ENCODE peak calls at places on chromosomes 4 and X, in four cellular contexts. B is thyroid gland, K is upper lobe of right lung, Y is Panc1. X is an unnamed sample.

GRCh38 chrX:71870337-71871098 is 40.1 kb upstream of the NHSL2 start:
- DNase-seq in K (no peak), Y (no peak), B (no peak), X (no peak)

GRCh38 chr4:41977709-41978108 is 3.8 kb upstream of the DCAF4L1 start:
- DNase-seq in K (no peak), Y (no peak), B (no peak), X (no peak)

GRCh38 chrX:114580336-114580735 is 3.5 kb upstream of the HTR2C start:
- DNase-seq in K (no peak), Y (no peak), B (no peak), X (no peak)

GRCh38 chr4:68228568-68228967 is 16.9 kb downstream of the TMPRSS11B start:
- DNase-seq in Y (no peak), B (no peak), K (no peak), X (no peak)

GRCh38 chr4:5710962-5711478 is at the start of gene EVC:
- DNase-seq in Y (no peak), B (peak; percentile 87), K (peak; percentile 90), X (peak; percentile 81)

GRCh38 chrX:65697915-65698796 is 30.7 kb downstream of the MSN start:
- DNase-seq in Y (no peak), K (peak; percentile 82), B (peak; percentile 81), X (peak; percentile 80)

GRCh38 chr4:53322696-53323095 is 43.2 kb downstream of the SCFD2 start:
- DNase-seq in Y (no peak), K (no peak), B (no peak), X (no peak)

GRCh38 chrX:136691028-136691809 is 43.3 kb downstream of the CD40LG start:
- DNase-seq in Y (no peak), K (no peak), B (no peak), X (no peak)

GRCh38 chrX:110159235-110159634 is 156.3 kb downstream of the TMEM164 start:
- DNase-seq in B (no peak), K (no peak), Y (no peak), X (no peak)

GRCh38 chr4:101345271-101345595 is 2.1 kb downstream of the PPP3CA start:
- DNase-seq in K (no peak), Y (no peak), B (no peak), X (no peak)

GRCh38 chr4:151538963-151539362 is 130.0 kb downstream of the FHIP1A start:
- DNase-seq in Y (no peak), B (no peak), K (no peak), X (no peak)

GRCh38 chrX:77617206-77617605 is 168.8 kb downstream of the ATRX start:
- DNase-seq in Y (no peak), B (no peak), K (no peak), X (no peak)

GRCh38 chr4:173051697-173052096 is 116.9 kb upstream of the GALNT7 start:
- DNase-seq in K (no peak), Y (no peak), B (no peak), X (no peak)

GRCh38 chr4:56158483-56158882 is 209.7 kb downstream of the CEP135 start:
- DNase-seq in K (no peak), Y (no peak), B (no peak), X (no peak)

GRCh38 chr4:174479140-174479539 is 43.1 kb downstream of the HPGD start:
- DNase-seq in K (no peak), B (no peak), Y (no peak), X (no peak)

GRCh38 chr4:186404562-186405134 is 138.7 kb downstream of the F11 start:
- DNase-seq in Y (no peak), K (no peak), B (no peak), X (no peak)

GRCh38 chr4:76657443-76657842 is 222.4 kb downstream of the SHROOM3 start:
- DNase-seq in B (no peak), K (no peak), Y (no peak), X (no peak)

DNA sequence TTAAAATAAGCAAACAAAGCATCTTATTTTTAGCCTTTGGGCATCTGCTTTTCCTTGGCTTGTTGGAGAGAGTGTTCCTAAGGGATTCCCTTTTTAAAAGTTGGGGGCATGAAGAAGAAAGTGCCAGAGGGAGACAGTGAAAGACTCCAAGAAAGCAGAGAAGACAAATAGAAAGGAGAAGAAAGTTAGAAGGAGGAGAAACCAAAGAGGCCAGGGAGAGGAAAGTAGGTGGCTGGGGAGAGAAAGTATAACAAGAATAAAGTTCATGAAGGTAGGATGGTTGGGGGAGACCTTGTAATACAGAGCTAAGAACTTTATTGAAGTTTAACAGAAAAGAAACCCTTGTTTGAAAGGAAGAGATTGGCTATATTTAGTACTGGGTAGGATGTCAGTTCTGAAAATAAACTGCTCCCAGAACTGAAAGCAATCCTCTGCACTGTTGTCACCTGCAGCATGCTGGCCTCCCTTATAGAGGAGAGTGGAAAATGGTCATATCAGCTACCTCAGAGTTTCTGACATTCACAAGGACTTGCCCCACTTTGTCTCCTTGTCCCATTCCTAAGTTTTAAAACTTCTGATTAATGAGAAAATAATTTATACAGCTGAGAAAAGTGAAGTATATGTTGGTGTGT is 125.3 kb upstream of the VAMP7 start:
- DNase-seq in Y (no peak), K (no peak), B (no peak), X (no peak)
- H3K9me3 ChIP-seq in Y (no peaks in the 10 kb centered on the region), K (no peaks in the 10 kb centered on the region), B (no peaks in the 10 kb centered on the region), X (no peaks in the 10 kb centered on the region)

DNA sequence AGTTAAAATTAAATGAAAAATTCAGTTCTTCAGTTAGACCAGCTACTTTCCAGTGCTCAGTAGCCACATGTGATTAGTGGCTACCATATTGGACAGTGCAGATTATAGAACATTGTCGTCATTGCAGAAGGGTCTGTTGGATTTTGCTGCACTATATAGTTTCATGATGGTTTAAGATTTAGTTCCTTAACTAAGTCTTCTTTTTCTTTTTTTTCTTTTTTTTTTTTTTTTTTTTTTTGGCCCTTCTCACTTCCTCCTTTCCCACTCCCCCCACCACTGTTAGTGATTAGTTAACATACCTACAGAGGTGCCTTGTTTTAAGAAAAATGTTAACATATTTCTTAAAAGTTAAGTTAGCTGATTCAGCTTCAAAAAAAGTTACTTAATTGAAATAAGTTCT is 9.0 kb downstream of the RAB9A start:
- DNase-seq in Y (no peak), K (no peak), B (no peak), X (no peak)
- H3K4me1 ChIP-seq in Y (peaks cover 3% of the 10 kb centered on the region), K (peaks cover 15% of the 10 kb centered on the region), B (peaks cover 10% of the 10 kb centered on the region), X (peaks cover 48% of the 10 kb centered on the region)

GRCh38 chrX:153206425-153207046 is 27.5 kb downstream of the MAGEA1 start:
- DNase-seq in Y (no peak), B (no peak), K (no peak), X (no peak)
- H3K9me3 ChIP-seq in Y (no peaks in the 10 kb centered on the region), B (no peaks in the 10 kb centered on the region), K (no peaks in the 10 kb centered on the region), X (no peaks in the 10 kb centered on the region)

DNA sequence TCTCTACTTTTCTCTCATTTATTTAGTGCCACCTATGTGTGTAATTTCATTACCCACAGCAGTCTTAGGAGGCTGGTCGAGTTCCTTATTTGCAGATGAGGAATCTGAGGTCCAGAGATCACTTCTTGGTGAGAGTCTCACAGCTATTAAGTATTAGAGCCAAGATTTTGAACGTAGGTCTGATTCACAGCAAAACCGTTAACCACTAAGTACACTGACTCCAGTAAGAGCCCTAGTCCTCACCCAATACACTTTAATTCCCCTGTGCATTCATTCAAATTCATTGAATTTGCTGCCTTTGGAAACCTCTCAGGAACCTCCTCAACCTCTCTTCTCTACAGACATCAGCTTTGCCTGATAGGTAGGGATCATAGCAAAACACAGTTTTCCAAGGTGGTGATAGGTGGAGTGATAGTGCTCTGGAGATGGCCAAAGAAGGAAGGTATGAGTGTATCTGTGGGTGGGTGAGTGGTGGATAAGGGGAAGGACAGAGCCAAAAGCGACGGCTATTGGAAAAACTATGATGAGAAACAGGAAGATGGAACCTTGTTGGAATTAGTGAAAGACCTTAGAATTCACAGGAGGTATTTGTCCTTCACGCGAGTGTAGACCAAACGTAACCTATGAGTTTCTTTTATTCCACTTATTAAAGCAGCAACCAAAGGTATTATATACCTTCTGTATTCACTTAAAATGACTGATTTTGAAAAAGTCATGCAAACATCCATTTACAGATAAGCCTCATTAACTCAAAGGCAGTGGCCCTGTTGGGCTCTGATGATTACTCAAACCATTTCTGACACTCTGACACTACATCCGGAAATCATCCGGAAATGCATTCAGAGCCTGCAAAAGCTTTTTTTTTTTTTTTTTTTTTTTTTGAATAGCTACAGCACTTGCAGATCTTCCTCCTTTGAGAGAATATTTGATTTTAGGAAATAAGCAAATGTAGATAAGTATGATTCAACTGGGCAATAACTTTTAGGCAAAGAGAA is 6.3 kb downstream of the FMR1 start:
- DNase-seq in B (no peak), Y (no peak), K (no peak), X (no peak)
- H3K4me1 ChIP-seq in B (peaks cover 6% of the 10 kb centered on the region), Y (peaks cover 26% of the 10 kb centered on the region), K (no peaks in the 10 kb centered on the region), X (peaks cover 30% of the 10 kb centered on the region)

DNA sequence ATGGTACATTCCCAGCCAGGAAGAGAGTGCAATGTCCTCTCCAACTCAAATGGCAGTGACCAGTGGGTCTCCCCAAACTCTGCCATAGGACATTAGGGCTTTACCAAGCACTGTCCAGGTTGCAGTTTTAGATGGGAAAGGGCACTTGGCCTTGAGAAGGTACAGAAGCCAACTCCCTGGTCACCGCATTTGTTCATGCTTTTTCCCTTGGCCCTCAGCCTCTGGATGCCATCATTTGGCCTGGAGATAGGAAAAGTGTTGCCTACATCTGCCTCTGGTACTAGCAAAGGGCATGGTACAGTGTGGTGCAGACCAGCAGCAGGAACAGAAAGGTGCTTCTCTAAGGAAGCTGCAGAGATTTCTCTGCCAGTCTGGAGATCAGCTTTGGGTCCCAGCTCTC is 93.8 kb downstream of the MAMLD1 start:
- DNase-seq in B (no peak), K (no peak), Y (no peak), X (no peak)
- H3K9me3 ChIP-seq in B (no peaks in the 10 kb centered on the region), K (no peaks in the 10 kb centered on the region), Y (no peaks in the 10 kb centered on the region), X (no peaks in the 10 kb centered on the region)

GRCh38 chr4:8440491-8441311 is at the start of the genes ACOX3 and TRMT44:
- DNase-seq in B (peak; percentile 92), Y (no peak), K (peak; percentile 94), X (peak; percentile 93)
- H3K4me1 ChIP-seq in B (peaks cover 54% of the 10 kb centered on the region), Y (peaks cover 14% of the 10 kb centered on the region), K (peaks cover 60% of the 10 kb centered on the region), X (peaks cover 70% of the 10 kb centered on the region)

GRCh38 chr4:26879805-26880204 is 19.2 kb downstream of the STIM2 start:
- DNase-seq in B (no peak), K (no peak), Y (no peak), X (no peak)
- H3K9me3 ChIP-seq in B (no peaks in the 10 kb centered on the region), K (no peaks in the 10 kb centered on the region), Y (no peaks in the 10 kb centered on the region), X (no peaks in the 10 kb centered on the region)

DNA sequence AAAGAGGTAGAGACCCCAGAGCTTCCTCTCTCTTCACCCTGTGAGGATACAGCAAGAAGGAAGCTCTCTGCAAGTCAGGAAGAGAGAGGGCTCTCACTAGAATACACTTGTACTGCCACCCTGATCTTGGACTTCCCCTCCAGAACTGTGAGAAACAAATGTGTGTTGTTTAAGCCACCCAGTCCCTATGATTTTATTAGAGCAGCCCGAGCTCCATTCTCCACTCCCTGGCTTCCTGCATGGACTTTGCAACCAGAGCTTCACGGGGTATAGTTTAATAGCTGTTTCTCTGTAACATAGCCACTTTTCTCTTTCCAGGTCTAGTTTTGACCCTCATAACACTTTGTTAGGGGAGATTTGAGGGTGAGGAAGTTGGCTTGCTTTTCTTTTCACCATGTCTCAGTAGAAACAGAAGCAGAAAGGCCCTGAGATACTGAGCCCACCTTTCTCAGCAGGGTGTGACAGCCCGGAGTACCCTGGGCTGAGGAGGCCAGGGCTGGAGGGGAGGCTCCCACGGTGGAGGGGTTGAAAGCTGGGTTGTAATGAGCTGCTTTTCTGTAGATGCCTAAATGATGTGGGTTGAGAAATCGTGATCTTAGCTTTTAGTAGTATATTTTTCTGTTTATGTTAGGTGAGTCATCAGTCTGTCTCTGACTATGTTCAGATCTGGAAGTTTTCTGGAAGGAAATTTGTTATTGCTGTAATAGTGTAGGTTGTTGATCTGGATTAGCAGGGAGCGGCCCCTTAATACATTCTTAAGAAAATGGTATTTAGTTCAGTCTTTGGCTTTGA is 118.6 kb downstream of the PTTG2 start:
- DNase-seq in Y (no peak), B (no peak), K (no peak), X (no peak)
- H3K4me1 ChIP-seq in Y (no peaks in the 10 kb centered on the region), B (peaks cover 16% of the 10 kb centered on the region), K (peaks cover 15% of the 10 kb centered on the region), X (peaks cover 22% of the 10 kb centered on the region)